ENCODE peak calls at places on chromosomes 2 and 18, in six cellular contexts. Z is stimulated activated CD8-positive, alpha-beta memory T cell treated with anti-CD3 and anti-CD28 coated beads, Interleukin-2, amount 100 ng/mL, for 1 hour; S is progenitor cell of endocrine pancreas; Y is Right ventricle myocardium superior; H is iPS DF 6.9; C is NCI-H1048. I is an unnamed sample.

GRCh38 chr2:20093263-20094141 is 42.1 kb upstream of the LAPTM4A start:
- DNase-seq in Z (no peak), C (no peak), S (peak), H (no peak), Y (peak), I (no peak)

GRCh38 chr2:135212757-135213156 is 160.7 kb downstream of the RAB3GAP1 start:
- DNase-seq in C (no peak), H (peak), Z (no peak), Y (no peak), S (no peak), I (no peak)

GRCh38 chr18:43751835-43752234 is 474.5 kb upstream of the SYT4 start:
- DNase-seq in C (no peak), H (no peak), Y (no peak), S (no peak), Z (no peak), I (peak)

GRCh38 chr2:43041661-43042360 is 184.6 kb downstream of the ZFP36L2 start:
- DNase-seq in Z (no peak), H (peak), Y (no peak), S (no peak), C (no peak), I (peak)

GRCh38 chr18:23810396-23810795 is 121.1 kb downstream of the LAMA3 start:
- DNase-seq in Z (no peak), C (no peak), S (no peak), H (no peak), Y (no peak), I (no peak)

GRCh38 chr2:165876712-165877111 is 76.9 kb downstream of the TTC21B start:
- DNase-seq in C (no peak), S (no peak), H (no peak), Y (no peak), Z (no peak), I (no peak)

GRCh38 chr2:109260116-109260855 is 131.3 kb downstream of the SH3RF3 start:
- DNase-seq in Y (no peak), S (no peak), Z (no peak), H (no peak), C (no peak), I (no peak)

GRCh38 chr2:101574622-101575021 is 99.7 kb upstream of the RFX8 start:
- DNase-seq in Z (no peak), C (no peak), S (no peak), Y (no peak), H (no peak), I (no peak)

GRCh38 chr18:26765498-26765897 is 100.0 kb downstream of the AQP4 start:
- DNase-seq in C (no peak), H (no peak), S (no peak), Y (no peak), Z (no peak), I (no peak)

GRCh38 chr2:109335586-109336266 is 206.7 kb downstream of the SH3RF3 start:
- DNase-seq in Z (no peak), C (no peak), Y (no peak), S (no peak), H (no peak), I (no peak)

GRCh38 chr2:3911891-3912455 is 208.6 kb downstream of the DCDC2C start:
- DNase-seq in C (no peak), H (no peak), Z (no peak), Y (no peak), S (no peak), I (peak)

GRCh38 chr18:34809697-34810096 is 99.6 kb downstream of the DTNA start:
- DNase-seq in H (peak), C (no peak), S (no peak), Z (no peak), Y (peak), I (no peak)

I was measured in neuronal stem cell.